ENCODE peak calls at places on chromosomes 6 and 20, in five cellular contexts. P is mucosa of descending colon; H is heart left ventricle; E is heart right ventricle; Z is activated CD8-positive, alpha-beta T cell treated with anti-CD3 and anti-CD28 coated beads for 36 hours. C is an unnamed sample.

GRCh38 chr6:144305985-144306384 is 20.9 kb downstream of the UTRN start:
- ATAC-seq in P (peak), H (no peak), Z (peak), E (no peak), C (peak)

GRCh38 chr6:39848171-39848570 is 56.0 kb downstream of the DAAM2 start:
- ATAC-seq in P (no peak), H (no peak), Z (no peak), E (no peak), C (no peak)

GRCh38 chr6:105740946-105741605 is 338.2 kb upstream of the PREP start:
- ATAC-seq in Z (no peak), E (no peak), H (no peak), P (no peak), C (no peak)

GRCh38 chr6:9155836-9156235 is 720.5 kb upstream of the SLC35B3 start:
- ATAC-seq in H (no peak), P (no peak), E (no peak), Z (no peak), C (no peak)

GRCh38 chr20:51481311-51481997 is 61.1 kb downstream of the NFATC2 start:
- ATAC-seq in Z (peak), H (no peak), E (no peak), P (peak), C (no peak)

GRCh38 chr20:1870792-1871550 is 24.2 kb upstream of the SIRPA start:
- ATAC-seq in P (peak), Z (no peak), E (no peak), H (no peak), C (no peak)

GRCh38 chr6:46421939-46422338 is 69.3 kb downstream of the RCAN2 start:
- ATAC-seq in H (no peak), P (no peak), E (peak), Z (no peak), C (no peak)

GRCh38 chr6:124795879-124796838 is 166.1 kb upstream of the RNF217 start:
- ATAC-seq in P (no peak), Z (no peak), H (peak), E (peak), C (no peak)

GRCh38 chr20:38726849-38727601 is 2.7 kb downstream of the SLC32A1 start:
- ATAC-seq in P (no peak), H (peak), Z (peak), E (no peak), C (no peak)

GRCh38 chr6:51459958-51460357 is 627.5 kb downstream of the PKHD1 start:
- ATAC-seq in E (no peak), P (peak), Z (no peak), H (no peak), C (no peak)

GRCh38 chr6:161743526-161744196 is 469.8 kb upstream of the AGPAT4 start:
- ATAC-seq in H (no peak), Z (no peak), P (no peak), E (no peak), C (no peak)

GRCh38 chr6:97669191-97669651 is 386.2 kb upstream of the MMS22L start:
- ATAC-seq in P (peak), H (peak), E (peak), Z (peak), C (peak)

GRCh38 chr20:15814360-15814759 is 758.9 kb downstream of the KIF16B start:
- ATAC-seq in E (no peak), Z (no peak), H (no peak), P (no peak), C (peak)

GRCh38 chr6:111210074-111210729 is 122.9 kb downstream of the SLC16A10 start:
- ATAC-seq in P (peak), Z (peak), E (peak), H (no peak), C (peak)

GRCh38 chr6:116370328-116370716 is 425 bp upstream of the DSE start:
- ATAC-seq in P (peak), H (no peak), Z (no peak), E (no peak), C (peak)

GRCh38 chr6:113651120-113651519 is 206.0 kb upstream of the MARCKS start:
- ATAC-seq in H (peak), Z (no peak), E (peak), P (no peak), C (no peak)

GRCh38 chr6:39702265-39702664 is 22.9 kb downstream of the KIF6 start:
- ATAC-seq in P (no peak), H (no peak), Z (no peak), E (no peak), C (no peak)

GRCh38 chr6:24004659-24005058 is 121.4 kb upstream of the NRSN1 start:
- ATAC-seq in Z (no peak), P (no peak), E (peak), H (no peak), C (no peak)

GRCh38 chr6:36610576-36611336 is 16.6 kb downstream of the SRSF3 start:
- ATAC-seq in H (no peak), P (peak), Z (no peak), E (no peak), C (no peak)

GRCh38 chr6:14151773-14152172 is 34.2 kb downstream of the CD83 start:
- ATAC-seq in Z (no peak), E (no peak), H (no peak), P (no peak), C (no peak)

GRCh38 chr20:24317224-24317623 is 152.2 kb upstream of the SYNDIG1 start:
- ATAC-seq in H (no peak), E (no peak), Z (no peak), P (peak), C (no peak)

GRCh38 chr20:47653892-47654291 is 131.4 kb downstream of the SULF2 start:
- ATAC-seq in H (no peak), E (no peak), Z (no peak), P (no peak), C (no peak)

GRCh38 chr6:15129872-15130271 is 116.0 kb upstream of the JARID2 start:
- ATAC-seq in Z (peak), H (no peak), E (no peak), P (no peak), C (no peak)